ENCODE peak calls at places on chromosomes 1 and 21, in four cellular contexts. One of them, this sample, is unnamed.

GRCh38 chr1:232393834-232394146 is 236.1 kb downstream of the SIPA1L2 start:
- DNase-seq in GM12878: no peak
- DNase-seq in HepG2: no peak
- DNase-seq in K562: no peak
- DNase-seq in this sample: no peak

GRCh38 chr1:174800221-174800791 is 199.4 kb upstream of the CACYBP start:
- DNase-seq in GM12878: no peak
- DNase-seq in HepG2: no peak
- DNase-seq in K562: no peak
- DNase-seq in this sample: no peak

GRCh38 chr1:20578062-20578461 is 10.8 kb upstream of the CDA start:
- DNase-seq in GM12878: no peak
- DNase-seq in HepG2: no peak
- DNase-seq in K562: no peak
- DNase-seq in this sample: no peak

GRCh38 chr1:89938171-89939055 is 56.5 kb upstream of the ZNF326 start:
- DNase-seq in GM12878: no peak
- DNase-seq in HepG2: peak
- DNase-seq in K562: peak
- DNase-seq in this sample: no peak

GRCh38 chr1:40817791-40818263 is 34.2 kb downstream of the KCNQ4 start:
- DNase-seq in GM12878: no peak
- DNase-seq in HepG2: no peak
- DNase-seq in K562: no peak
- DNase-seq in this sample: no peak

GRCh38 chr1:227120827-227121226 is 180.7 kb downstream of the COQ8A start:
- DNase-seq in GM12878: no peak
- DNase-seq in HepG2: no peak
- DNase-seq in K562: no peak
- DNase-seq in this sample: peak

GRCh38 chr1:84693009-84693408 is 2.7 kb upstream of the SSX2IP start:
- DNase-seq in GM12878: no peak
- DNase-seq in HepG2: no peak
- DNase-seq in K562: no peak
- DNase-seq in this sample: no peak

GRCh38 chr1:206001476-206001888 is 1.7 kb downstream of the RAB7B start:
- DNase-seq in GM12878: no peak
- DNase-seq in HepG2: no peak
- DNase-seq in K562: peak
- DNase-seq in this sample: no peak

GRCh38 chr1:189021577-189021976 is 1456.1 kb downstream of the BRINP3 start:
- DNase-seq in GM12878: no peak
- DNase-seq in HepG2: no peak
- DNase-seq in K562: no peak
- DNase-seq in this sample: no peak

GRCh38 chr21:29164330-29164942 is 34.0 kb downstream of the MAP3K7CL start:
- DNase-seq in GM12878: no peak
- DNase-seq in HepG2: peak
- DNase-seq in K562: peak
- DNase-seq in this sample: no peak

GRCh38 chr1:12600880-12601633 is 17.0 kb downstream of the DHRS3 start:
- DNase-seq in GM12878: no peak
- DNase-seq in HepG2: peak
- DNase-seq in K562: peak
- DNase-seq in this sample: peak

GRCh38 chr1:110672753-110673108 is 2.0 kb downstream of the KCNA3 start:
- DNase-seq in GM12878: peak
- DNase-seq in HepG2: no peak
- DNase-seq in K562: no peak
- DNase-seq in this sample: no peak

GRCh38 chr1:166603296-166603695 is 236.0 kb upstream of the POGK start:
- DNase-seq in GM12878: no peak
- DNase-seq in HepG2: no peak
- DNase-seq in K562: no peak
- DNase-seq in this sample: no peak

GRCh38 chr1:94807742-94808491 is 12.2 kb upstream of the SLC44A3 start:
- DNase-seq in GM12878: no peak
- DNase-seq in HepG2: peak
- DNase-seq in K562: peak
- DNase-seq in this sample: no peak

GRCh38 chr1:107877749-107878148 is 87.2 kb downstream of the VAV3 start:
- DNase-seq in GM12878: no peak
- DNase-seq in HepG2: no peak
- DNase-seq in K562: no peak
- DNase-seq in this sample: no peak

GRCh38 chr1:6386371-6386949 is 7.1 kb downstream of the ACOT7 start:
- DNase-seq in GM12878: no peak
- DNase-seq in HepG2: no peak
- DNase-seq in K562: no peak
- DNase-seq in this sample: no peak

GRCh38 chr1:167057297-167057688 is 32.9 kb downstream of the GPA33 start:
- DNase-seq in GM12878: no peak
- DNase-seq in HepG2: peak
- DNase-seq in K562: peak
- DNase-seq in this sample: peak

GRCh38 chr1:212930986-212931678 is 19.2 kb upstream of the VASH2 start:
- DNase-seq in GM12878: no peak
- DNase-seq in HepG2: peak
- DNase-seq in K562: no peak
- DNase-seq in this sample: no peak

GRCh38 chr1:90671251-90671650 is 45.9 kb downstream of the BARHL2 start:
- DNase-seq in GM12878: no peak
- DNase-seq in HepG2: no peak
- DNase-seq in K562: no peak
- DNase-seq in this sample: no peak

GRCh38 chr1:163054056-163054706 is 15.0 kb upstream of the RGS4 start:
- DNase-seq in GM12878: no peak
- DNase-seq in HepG2: no peak
- DNase-seq in K562: no peak
- DNase-seq in this sample: no peak

GRCh38 chr1:152718238-152718637 is 10.3 kb downstream of the LCE4A start:
- DNase-seq in GM12878: no peak
- DNase-seq in HepG2: no peak
- DNase-seq in K562: no peak
- DNase-seq in this sample: no peak

GRCh38 chr1:235709018-235709417 is 59.4 kb upstream of the GNG4 start:
- DNase-seq in GM12878: no peak
- DNase-seq in HepG2: no peak
- DNase-seq in K562: no peak
- DNase-seq in this sample: no peak

GRCh38 chr1:16441312-16441641 is 753 bp downstream of the NECAP2 start:
- DNase-seq in GM12878: no peak
- DNase-seq in HepG2: no peak
- DNase-seq in K562: no peak
- DNase-seq in this sample: no peak

GRCh38 chr1:205172729-205173366 is 38.7 kb downstream of the DSTYK start:
- DNase-seq in GM12878: no peak
- DNase-seq in HepG2: peak
- DNase-seq in K562: peak
- DNase-seq in this sample: no peak

GRCh38 chr1:112297536-112297935 is 98.5 kb upstream of the CTTNBP2NL start:
- DNase-seq in GM12878: no peak
- DNase-seq in HepG2: no peak
- DNase-seq in K562: no peak
- DNase-seq in this sample: no peak

GRCh38 chr1:54681396-54681795 is 34.3 kb upstream of the TTC4 start:
- DNase-seq in GM12878: no peak
- DNase-seq in HepG2: no peak
- DNase-seq in K562: no peak
- DNase-seq in this sample: no peak

GRCh38 chr21:35664683-35665082 is 395.6 kb downstream of the SETD4 start:
- DNase-seq in GM12878: peak
- DNase-seq in HepG2: peak
- DNase-seq in K562: no peak
- DNase-seq in this sample: no peak

GRCh38 chr1:66489972-66490601 is 43.9 kb upstream of the SGIP1 start:
- DNase-seq in GM12878: no peak
- DNase-seq in HepG2: no peak
- DNase-seq in K562: no peak
- DNase-seq in this sample: no peak

GRCh38 chr1:26317612-26318337 is at the start of gene CD52:
- DNase-seq in GM12878: peak
- DNase-seq in HepG2: no peak
- DNase-seq in K562: peak
- DNase-seq in this sample: peak

GRCh38 chr1:209646558-209646957 is 5.7 kb downstream of the LAMB3 start:
- DNase-seq in GM12878: no peak
- DNase-seq in HepG2: no peak
- DNase-seq in K562: no peak
- DNase-seq in this sample: peak

GRCh38 chr1:22309572-22309971 is 142.1 kb upstream of the ZBTB40 start:
- DNase-seq in GM12878: no peak
- DNase-seq in HepG2: no peak
- DNase-seq in K562: no peak
- DNase-seq in this sample: no peak

GRCh38 chr1:41898191-41898713 is 20.5 kb downstream of the HIVEP3 start:
- DNase-seq in GM12878: no peak
- DNase-seq in HepG2: no peak
- DNase-seq in K562: peak
- DNase-seq in this sample: no peak

GRCh38 chr1:54510715-54511270 is 37.2 kb upstream of the ACOT11 start:
- DNase-seq in GM12878: no peak
- DNase-seq in HepG2: no peak
- DNase-seq in K562: no peak
- DNase-seq in this sample: no peak

GRCh38 chr1:208587110-208587509 is 342.9 kb upstream of the PLXNA2 start:
- DNase-seq in GM12878: peak
- DNase-seq in HepG2: no peak
- DNase-seq in K562: no peak
- DNase-seq in this sample: no peak
- TF ChIP-seq TCF7 in GM12878: no peak
- TF ChIP-seq TCF7 in HepG2: no peak
- TF ChIP-seq TCF7 in K562: no peak
- TF ChIP-seq TCF7 in this sample: no peak

GRCh38 chr1:24222778-24223177 is 35.7 kb upstream of the IFNLR1 start:
- DNase-seq in GM12878: no peak
- DNase-seq in HepG2: no peak
- DNase-seq in K562: no peak
- DNase-seq in this sample: no peak
- TF ChIP-seq TCF7 in GM12878: no peak
- TF ChIP-seq TCF7 in HepG2: no peak
- TF ChIP-seq TCF7 in K562: no peak
- TF ChIP-seq TCF7 in this sample: no peak

DNA sequence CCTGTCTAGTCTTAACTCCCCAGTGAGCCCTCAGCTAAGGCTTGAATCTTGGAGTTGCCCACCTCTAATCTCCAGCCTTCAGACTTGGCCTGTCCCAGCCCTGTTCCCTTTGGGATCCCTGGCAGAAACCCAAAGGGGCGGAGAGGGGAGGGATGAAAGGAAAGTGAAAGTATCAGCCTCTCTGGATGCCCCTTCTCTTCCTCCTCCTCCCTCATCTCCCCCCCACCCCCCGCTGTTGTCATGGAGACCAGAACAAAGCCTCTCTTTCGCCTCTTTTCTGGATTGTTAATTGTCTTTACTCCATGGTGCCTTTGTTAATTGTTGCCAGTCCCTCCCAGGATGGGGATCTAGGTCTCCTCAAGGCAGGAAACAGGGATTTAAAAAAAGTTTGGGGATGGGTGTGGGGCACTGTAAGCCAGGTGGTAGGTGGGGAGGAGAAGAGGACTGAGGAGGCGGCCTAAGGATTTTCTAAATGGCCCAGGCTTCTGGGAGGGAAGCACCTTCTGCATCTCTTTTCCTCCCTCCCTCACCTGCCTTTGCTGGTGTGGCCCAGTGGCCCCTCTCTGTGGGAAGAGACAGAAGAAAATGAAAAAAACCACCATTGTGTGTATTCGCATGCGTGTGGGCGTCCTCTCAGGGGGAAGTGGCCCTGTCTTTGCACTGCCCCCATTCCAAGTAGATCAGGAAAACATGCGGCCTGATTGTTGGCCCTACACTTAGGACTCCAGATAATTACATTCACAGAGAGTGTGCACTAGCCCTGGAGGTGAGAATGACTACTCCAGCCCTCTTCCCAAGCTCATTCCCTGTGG is 7.5 kb upstream of the SOX13 start:
- DNase-seq in GM12878: no peak
- DNase-seq in HepG2: no peak
- DNase-seq in K562: no peak
- DNase-seq in this sample: peak
- TF ChIP-seq TCF7 in GM12878: no peak
- TF ChIP-seq TCF7 in HepG2: no peak
- TF ChIP-seq TCF7 in K562: no peak
- TF ChIP-seq TCF7 in this sample: no peak

DNA sequence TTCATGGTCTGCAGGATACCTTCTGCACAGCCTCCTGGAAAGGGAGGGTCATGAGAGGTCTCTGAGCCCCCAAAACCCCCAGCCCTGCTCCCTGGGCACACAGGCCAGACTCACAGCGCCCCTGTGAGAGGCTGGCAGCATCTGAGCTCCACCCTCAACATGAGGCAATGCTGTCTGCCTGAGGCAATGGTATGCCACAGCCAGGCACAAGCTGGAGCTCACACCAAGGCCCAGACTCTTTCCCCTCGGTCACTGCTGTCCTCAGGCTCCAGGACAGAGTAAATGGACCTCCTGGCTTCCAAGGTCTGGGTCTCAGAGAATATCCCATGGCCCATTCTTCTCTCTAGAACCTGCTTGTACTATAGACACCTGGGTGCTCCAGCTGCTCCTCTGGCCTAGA is 17.2 kb downstream of the MEF2D start:
- DNase-seq in GM12878: no peak
- DNase-seq in HepG2: no peak
- DNase-seq in K562: no peak
- DNase-seq in this sample: no peak
- TF ChIP-seq TCF7 in GM12878: no peak
- TF ChIP-seq TCF7 in HepG2: no peak
- TF ChIP-seq TCF7 in K562: no peak
- TF ChIP-seq TCF7 in this sample: no peak

This sample was measured in WTC11.